ENCODE peak calls at places on chromosome 15, in five cellular contexts. R is left ventricle myocardium inferior, K is lower lobe of right lung, E is fibroblast of the aortic adventitia, Q is AG04450. B is an unnamed sample.

GRCh38 chr15:57033715-57034439 is 115.4 kb downstream of the TCF12 start:
- DNase-seq in R (no peak), K (no peak), E (no peak), Q (no peak), B (no peak)

GRCh38 chr15:76339302-76340197 is 3.0 kb downstream of the ISL2 start:
- DNase-seq in R (no peak), K (no peak), E (peak; percentile 44), Q (no peak), B (no peak)

GRCh38 chr15:67803996-67804843 is 21.1 kb upstream of the SKOR1 start:
- DNase-seq in R (no peak), K (no peak), E (no peak), Q (no peak), B (no peak)

GRCh38 chr15:89419370-89419984 is 76.9 kb downstream of the RHCG start:
- DNase-seq in R (peak; percentile 40), K (no peak), E (peak; percentile 36), Q (no peak), B (no peak)

GRCh38 chr15:84685304-84685703 is 27.3 kb upstream of the NMB start:
- DNase-seq in R (peak; percentile 41), K (peak; percentile 62), E (peak; percentile 89), Q (peak; percentile 32), B (peak; percentile 67)

GRCh38 chr15:82540055-82540983 is at the start of gene RPS17:
- DNase-seq in R (peak; percentile 97), K (peak; percentile 98), E (peak; percentile 95), Q (peak; percentile 89), B (peak; percentile 78)

GRCh38 chr15:85589873-85590272 is 204.9 kb downstream of the KLHL25 start:
- DNase-seq in R (no peak), K (no peak), E (peak; percentile 79), Q (no peak), B (no peak)

GRCh38 chr15:88708256-88709054 is 69.6 kb downstream of the ISG20 start:
- DNase-seq in R (no peak), K (no peak), E (no peak), Q (no peak), B (no peak)

GRCh38 chr15:78131295-78132021 is at the start of gene CIB2:
- DNase-seq in R (peak; percentile 75), K (peak; percentile 78), E (peak; percentile 42), Q (peak; percentile 7), B (no peak)

GRCh38 chr15:77688270-77689058 is 55.8 kb upstream of the LINGO1 start:
- DNase-seq in R (no peak), K (no peak), E (no peak), Q (no peak), B (no peak)

GRCh38 chr15:99452010-99452409 is 113.8 kb upstream of the MEF2A start:
- DNase-seq in R (no peak), K (no peak), E (no peak), Q (no peak), B (no peak)

GRCh38 chr15:73889725-73890124 is 16.4 kb downstream of the TBC1D21 start:
- DNase-seq in R (no peak), K (no peak), E (no peak), Q (no peak), B (no peak)

GRCh38 chr15:50227076-50227475 is 38.5 kb downstream of the HDC start:
- DNase-seq in R (no peak), K (no peak), E (peak; percentile 58), Q (peak; percentile 34), B (peak; percentile 13)

GRCh38 chr15:89514596-89515406 is 18.4 kb upstream of the RHCG start:
- DNase-seq in R (no peak), K (no peak), E (no peak), Q (no peak), B (no peak)

GRCh38 chr15:84826369-84826823 is 9.2 kb downstream of the ALPK3 start:
- DNase-seq in R (no peak), K (no peak), E (peak; percentile 49), Q (no peak), B (no peak)

GRCh38 chr15:57172925-57173324 is 203.4 kb upstream of the CGNL1 start:
- DNase-seq in R (no peak), K (no peak), E (peak; percentile 76), Q (no peak), B (no peak)

GRCh38 chr15:89370120-89371077 is 35.8 kb upstream of the POLG start:
- DNase-seq in R (no peak), K (no peak), E (no peak), Q (no peak), B (no peak)

GRCh38 chr15:86333819-86334218 is 254.1 kb downstream of the AGBL1 start:
- DNase-seq in R (no peak), K (no peak), E (no peak), Q (no peak), B (no peak)

GRCh38 chr15:83848315-83849050 is 194.6 kb downstream of the ADAMTSL3 start:
- DNase-seq in R (no peak), K (no peak), E (peak; percentile 94), Q (peak; percentile 86), B (peak; percentile 58)

GRCh38 chr15:66802087-66803001 is 100.3 kb downstream of the SMAD6 start:
- DNase-seq in R (no peak), K (no peak), E (peak; percentile 74), Q (no peak), B (peak; percentile 43)

GRCh38 chr15:58484794-58485600 is 53.2 kb downstream of the LIPC start:
- DNase-seq in R (no peak), K (peak; percentile 60), E (no peak), Q (no peak), B (no peak)

GRCh38 chr15:39506146-39506545 is 74.7 kb upstream of the THBS1 start:
- DNase-seq in R (no peak), K (no peak), E (peak; percentile 83), Q (no peak), B (no peak)

GRCh38 chr15:43879386-43880355 is 52.9 kb downstream of the WDR76 start:
- DNase-seq in R (peak; percentile 54), K (no peak), E (no peak), Q (no peak), B (no peak)
- H3K4me3 ChIP-seq in R (peak overlapping the region; percentile 71), K (no peak overlapping the region), E (no peak overlapping the region), Q (no peak overlapping the region), B (no peak overlapping the region)

GRCh38 chr15:64690578-64691296 is 84.7 kb downstream of the RBPMS2 start:
- DNase-seq in R (no peak), K (no peak), E (peak; percentile 54), Q (no peak), B (no peak)
- TF ChIP-seq CTCF in R (no peak), K (no peak), E (peak; percentile 26), Q (peak; percentile 10), B (no peak)

DNA sequence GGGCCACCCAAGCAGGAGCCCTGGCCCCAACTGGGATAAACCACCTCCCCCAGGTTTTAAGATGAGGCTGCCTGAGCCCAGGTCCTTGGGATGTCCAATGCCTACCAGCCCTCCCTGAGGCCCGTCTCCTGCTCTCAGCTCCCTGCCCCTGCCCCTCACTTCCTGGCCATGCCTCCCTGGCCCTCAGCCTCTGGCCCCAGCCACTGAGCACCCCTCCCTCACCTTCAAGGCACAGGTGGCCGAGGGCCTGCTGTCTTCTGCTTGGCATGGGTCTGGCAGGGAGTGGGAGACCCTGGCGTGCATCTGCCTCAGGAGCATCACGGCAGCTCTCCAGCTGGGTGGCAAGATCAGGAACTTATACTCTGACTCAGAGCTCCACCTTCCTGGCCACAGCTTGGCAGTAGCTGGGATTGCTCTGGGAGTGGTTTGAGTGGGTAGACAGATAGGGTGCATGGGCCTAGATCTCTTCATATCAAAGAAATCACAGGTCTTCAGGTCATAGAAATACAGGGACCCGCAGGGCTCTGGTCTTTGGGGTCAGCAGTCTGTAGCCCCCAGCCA is at the start of gene PLA2G4E:
- DNase-seq in R (no peak), K (no peak), E (no peak), Q (no peak), B (no peak)
- H3K4me3 ChIP-seq in R (no peak within 1 kb of the TSS), K (no peak within 1 kb of the TSS), E (no peak within 1 kb of the TSS), Q (no peak within 1 kb of the TSS), B (no peak within 1 kb of the TSS)

GRCh38 chr15:62254137-62254934 is 89.3 kb upstream of the C2CD4B start:
- DNase-seq in R (peak; percentile 61), K (peak; percentile 70), E (peak; percentile 64), Q (peak; percentile 10), B (no peak)
- TF ChIP-seq CTCF in R (peak; percentile 76), K (peak; percentile 66), E (peak; percentile 90), Q (peak; percentile 85), B (peak; percentile 81)

GRCh38 chr15:25068696-25069095 is 113.9 kb downstream of the SNRPN start:
- DNase-seq in R (no peak), K (no peak), E (no peak), Q (no peak), B (no peak)
- H3K4me3 ChIP-seq in R (no peak overlapping the region), K (no peak overlapping the region), E (no peak overlapping the region), Q (no peak overlapping the region), B (no peak overlapping the region)

DNA sequence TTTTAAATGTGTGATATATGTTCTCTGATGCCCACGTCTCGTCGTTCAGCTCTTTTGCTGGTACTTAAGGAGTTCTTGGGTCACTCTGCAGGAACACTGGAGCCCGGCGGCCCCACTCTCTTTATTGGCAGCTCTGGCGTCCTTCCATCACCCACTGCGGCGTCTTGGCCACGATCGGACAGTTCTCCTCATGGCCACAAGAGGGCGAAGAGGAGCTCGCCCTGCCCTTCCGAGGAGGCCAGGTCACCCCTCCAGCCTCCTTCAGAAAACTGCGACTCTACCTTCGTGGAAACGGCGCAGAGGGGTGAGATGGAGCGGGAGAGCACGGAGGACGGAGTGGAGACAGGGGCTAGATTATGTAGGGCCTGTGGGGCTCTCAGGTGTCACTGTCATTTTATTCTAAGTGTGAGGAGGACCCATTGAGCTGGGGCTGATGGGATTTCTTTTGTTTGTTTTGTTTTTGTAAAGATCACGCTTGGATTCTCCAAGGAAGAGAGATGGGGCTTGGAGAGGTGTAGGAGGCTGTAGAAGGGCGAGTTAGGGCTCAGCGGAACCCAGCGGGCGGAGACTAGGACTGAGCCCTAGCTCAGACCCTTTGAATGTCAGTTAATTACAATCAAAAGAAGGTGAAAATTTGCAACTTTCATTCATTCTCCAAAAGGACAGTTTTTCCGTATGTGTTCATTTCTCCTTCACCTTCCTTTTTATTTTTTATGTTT is 28.0 kb upstream of the GABRA5 start:
- DNase-seq in R (no peak), K (no peak), E (no peak), Q (no peak), B (no peak)
- TF ChIP-seq CTCF in R (peak; percentile 46), K (peak; percentile 35), E (no peak), Q (peak; percentile 41), B (peak; percentile 40)